ENCODE peak calls at places on chromosomes 1 and 21, in nine cellular contexts. Z is activated CD4-positive, alpha-beta T cell treated with anti-CD3 and anti-CD28 coated beads, Interleukin-2, amount 10 ng/mL, durations not matched to agents 7 days and 5 days; N is activated naive CD8-positive, alpha-beta T cell treated with anti-CD3 and anti-CD28 coated beads for 36 hours; F is AG04450; R is suprapubic skin; V is stimulated activated CD4-positive, alpha-beta T cell treated with anti-CD3 and anti-CD28 coated beads, Interleukin-4, amount 100 ng/mL, for 4 hours; G is psoas muscle; E is thoracic aorta; T is T-helper 2 cell. Q is an unnamed sample.

GRCh38 chr1:52551476-52552235 is 1.2 kb downstream of the TUT4 start:
- DNase-seq in T (no peak), V (peak), Z (peak), N (peak), R (no peak), F (no peak), E (no peak), G (no peak), Q (no peak)

GRCh38 chr1:209577346-209577745 is 6.2 kb upstream of the CAMK1G start:
- DNase-seq in V (no peak), E (no peak), T (no peak), G (no peak), R (no peak), N (no peak), F (no peak), Z (no peak), Q (no peak)

GRCh38 chr1:157124855-157125254 is 13.3 kb downstream of the ETV3 start:
- DNase-seq in R (no peak), Z (no peak), F (no peak), T (no peak), V (no peak), N (no peak), G (no peak), E (no peak), Q (no peak)

GRCh38 chr1:186531561-186532165 is 70.7 kb upstream of the PDC start:
- DNase-seq in N (no peak), R (no peak), V (no peak), E (no peak), T (no peak), G (no peak), Z (no peak), F (no peak), Q (no peak)

GRCh38 chr21:28832013-28832714 is 160.5 kb downstream of the LTN1 start:
- DNase-seq in N (no peak), G (no peak), R (no peak), Z (peak), F (no peak), E (no peak), V (peak), T (no peak), Q (no peak)

GRCh38 chr1:210025870-210026269 is 87.9 kb downstream of the SYT14 start:
- DNase-seq in G (no peak), T (no peak), E (no peak), R (no peak), F (no peak), N (no peak), V (no peak), Z (no peak), Q (no peak)

GRCh38 chr21:42525676-42526378 is 12.2 kb downstream of the SLC37A1 start:
- DNase-seq in R (peak), T (no peak), G (no peak), E (no peak), N (no peak), V (no peak), Z (no peak), F (no peak), Q (no peak)

GRCh38 chr1:227753999-227754764 is 18.9 kb downstream of the SNAP47 start:
- DNase-seq in F (no peak), G (peak), Z (no peak), N (no peak), T (no peak), E (no peak), V (no peak), R (peak), Q (no peak)

GRCh38 chr1:117820694-117821381 is 108.6 kb downstream of the GDAP2 start:
- DNase-seq in Z (no peak), T (no peak), G (no peak), F (no peak), V (no peak), E (no peak), N (no peak), R (no peak), Q (no peak)

GRCh38 chr1:36755313-36756230 is 272.9 kb upstream of the CSF3R start:
- DNase-seq in T (no peak), V (no peak), R (no peak), N (no peak), E (no peak), F (no peak), Z (no peak), G (no peak), Q (no peak)

GRCh38 chr1:67390041-67390887 is 39.9 kb downstream of the SERBP1 start:
- DNase-seq in F (no peak), E (no peak), V (no peak), T (no peak), N (no peak), R (no peak), Z (no peak), G (no peak), Q (no peak)

GRCh38 chr1:213564215-213564659 is 423.5 kb upstream of the PROX1 start:
- DNase-seq in N (no peak), R (no peak), F (no peak), T (no peak), G (no peak), Z (no peak), V (no peak), E (no peak), Q (no peak)

GRCh38 chr1:215005078-215005477 is 77.5 kb upstream of the KCNK2 start:
- DNase-seq in N (no peak), F (no peak), V (no peak), R (no peak), E (no peak), T (no peak), G (no peak), Z (no peak), Q (no peak)

GRCh38 chr1:79920970-79921669 is 914.6 kb upstream of the ADGRL4 start:
- DNase-seq in E (no peak), R (no peak), T (no peak), F (no peak), Z (no peak), N (no peak), V (no peak), G (no peak), Q (no peak)

GRCh38 chr1:80384037-80384830 is 1377.7 kb upstream of the ADGRL4 start:
- DNase-seq in R (no peak), G (no peak), N (no peak), F (no peak), T (no peak), V (no peak), E (no peak), Z (no peak), Q (no peak)

GRCh38 chr21:39802226-39802625 is 57.2 kb downstream of the IGSF5 start:
- DNase-seq in R (no peak), N (no peak), Z (no peak), V (no peak), G (no peak), E (no peak), T (no peak), F (no peak), Q (no peak)

GRCh38 chr1:2235300-2235998 is 7.3 kb downstream of the SKI start:
- DNase-seq in E (no peak), F (no peak), Z (no peak), T (peak), V (no peak), R (no peak), N (no peak), G (no peak), Q (no peak)

GRCh38 chr1:183023601-183024351 is 556 bp downstream of the LAMC1 start:
- DNase-seq in G (peak), T (no peak), F (no peak), Z (peak), N (peak), R (peak), V (peak), E (no peak), Q (peak)

GRCh38 chr1:175892686-175893085 is 149.3 kb upstream of the TNR start:
- DNase-seq in N (no peak), T (no peak), E (no peak), R (no peak), Z (no peak), V (no peak), F (no peak), G (no peak), Q (no peak)

GRCh38 chr1:16324456-16324890 is 27.8 kb downstream of the FBXO42 start:
- DNase-seq in N (no peak), Z (no peak), T (no peak), E (peak), G (peak), R (no peak), V (no peak), F (peak), Q (no peak)

GRCh38 chr1:224929335-224930237 is at the start of gene DNAH14:
- DNase-seq in N (peak), G (peak), Z (no peak), F (peak), R (peak), T (no peak), E (no peak), V (peak), Q (peak)

GRCh38 chr1:240801445-240801844 is 189.5 kb upstream of the GREM2 start:
- DNase-seq in V (no peak), N (no peak), F (peak), R (no peak), E (no peak), G (no peak), T (no peak), Z (no peak), Q (no peak)

GRCh38 chr1:117828206-117828605 is 101.2 kb downstream of the GDAP2 start:
- DNase-seq in G (peak), E (peak), T (no peak), F (no peak), Z (no peak), N (no peak), R (no peak), V (no peak), Q (no peak)

GRCh38 chr21:42150458-42151085 is 68.4 kb upstream of the ABCG1 start:
- DNase-seq in T (no peak), F (no peak), R (peak), N (no peak), V (no peak), E (no peak), G (no peak), Z (no peak), Q (no peak)

GRCh38 chr1:3780901-3781300 is 8.4 kb downstream of the SMIM1 start:
- DNase-seq in F (no peak), N (no peak), G (no peak), E (no peak), T (no peak), V (no peak), R (peak), Z (no peak), Q (no peak)

GRCh38 chr1:68828013-68828412 is 331.1 kb upstream of the DEPDC1 start:
- DNase-seq in F (no peak), E (no peak), N (no peak), Z (no peak), R (no peak), T (no peak), V (no peak), G (no peak), Q (no peak)

GRCh38 chr1:27574871-27575831 is 28.8 kb downstream of the AHDC1 start:
- DNase-seq in V (no peak), F (peak), G (peak), T (no peak), N (no peak), R (no peak), E (no peak), Z (no peak), Q (no peak)

GRCh38 chr1:87942165-87942564 is 613.5 kb downstream of the LMO4 start:
- DNase-seq in V (no peak), R (no peak), E (no peak), F (no peak), G (no peak), T (no peak), N (no peak), Z (no peak), Q (no peak)

GRCh38 chr1:61756773-61757172 is 14.5 kb downstream of the PATJ start:
- DNase-seq in T (no peak), Z (no peak), G (no peak), R (no peak), N (no peak), V (no peak), E (no peak), F (no peak), Q (no peak)

GRCh38 chr1:207309775-207310273 is 11.7 kb upstream of the CD55 start:
- DNase-seq in E (no peak), N (no peak), T (no peak), V (no peak), R (no peak), Z (no peak), G (peak), F (peak), Q (no peak)

GRCh38 chr1:90509225-90510048 is 207.7 kb downstream of the BARHL2 start:
- DNase-seq in N (no peak), E (no peak), G (no peak), T (no peak), F (no peak), Z (no peak), R (no peak), V (no peak), Q (no peak)

GRCh38 chr21:38126677-38127271 is 130.0 kb upstream of the KCNJ15 start:
- DNase-seq in G (peak), F (no peak), Z (peak), T (no peak), V (peak), N (peak), E (no peak), R (no peak), Q (no peak)

GRCh38 chr1:219442575-219442974 is 170.3 kb downstream of the ZC3H11B start:
- DNase-seq in N (no peak), Z (no peak), V (no peak), F (no peak), G (no peak), E (no peak), R (no peak), T (no peak), Q (no peak)

Q was measured in GOT3.